ENCODE peak calls at places on chromosomes 4 and X, in ten cellular contexts. One of them, this sample, is unnamed.

GRCh38 chrX:97984641-97985040 is 1100.9 kb downstream of the RPA4 start:
- DNase-seq in coronary artery: no peak
- DNase-seq in BE2C: no peak
- DNase-seq in naive thymus-derived CD4-positive, alpha-beta T cell: no peak
- DNase-seq in GM23248: no peak
- DNase-seq in aorta: no peak
- DNase-seq in A549: no peak
- DNase-seq in stomach: no peak
- DNase-seq in ovary: no peak
- DNase-seq in cardiac fibroblast: no peak
- DNase-seq in this sample: no peak

GRCh38 chrX:40090050-40090804 is 7.5 kb downstream of the BCOR start:
- DNase-seq in stomach: peak
- DNase-seq in ovary: peak
- DNase-seq in cardiac fibroblast: peak
- DNase-seq in coronary artery: no peak
- DNase-seq in BE2C: no peak
- DNase-seq in aorta: peak
- DNase-seq in GM23248: peak
- DNase-seq in naive thymus-derived CD4-positive, alpha-beta T cell: no peak
- DNase-seq in A549: no peak
- DNase-seq in this sample: no peak

GRCh38 chr4:23674694-23675093 is 215.2 kb downstream of the PPARGC1A start:
- DNase-seq in aorta: no peak
- DNase-seq in ovary: no peak
- DNase-seq in naive thymus-derived CD4-positive, alpha-beta T cell: no peak
- DNase-seq in BE2C: no peak
- DNase-seq in A549: no peak
- DNase-seq in cardiac fibroblast: no peak
- DNase-seq in coronary artery: no peak
- DNase-seq in GM23248: no peak
- DNase-seq in stomach: no peak
- DNase-seq in this sample: no peak

GRCh38 chr4:125838239-125838601 is 523.5 kb downstream of the FAT4 start:
- DNase-seq in coronary artery: no peak
- DNase-seq in ovary: no peak
- DNase-seq in aorta: no peak
- DNase-seq in naive thymus-derived CD4-positive, alpha-beta T cell: no peak
- DNase-seq in cardiac fibroblast: no peak
- DNase-seq in A549: no peak
- DNase-seq in BE2C: peak
- DNase-seq in stomach: no peak
- DNase-seq in GM23248: no peak
- DNase-seq in this sample: no peak

GRCh38 chr4:43374352-43374751 is 481.8 kb downstream of the GRXCR1 start:
- DNase-seq in BE2C: no peak
- DNase-seq in cardiac fibroblast: peak
- DNase-seq in GM23248: no peak
- DNase-seq in coronary artery: no peak
- DNase-seq in naive thymus-derived CD4-positive, alpha-beta T cell: no peak
- DNase-seq in A549: no peak
- DNase-seq in aorta: no peak
- DNase-seq in ovary: no peak
- DNase-seq in stomach: no peak
- DNase-seq in this sample: no peak

GRCh38 chr4:14018191-14018853 is 390.8 kb upstream of the BOD1L1 start:
- DNase-seq in ovary: no peak
- DNase-seq in BE2C: no peak
- DNase-seq in cardiac fibroblast: no peak
- DNase-seq in stomach: no peak
- DNase-seq in A549: no peak
- DNase-seq in coronary artery: no peak
- DNase-seq in naive thymus-derived CD4-positive, alpha-beta T cell: no peak
- DNase-seq in aorta: no peak
- DNase-seq in GM23248: no peak
- DNase-seq in this sample: no peak

GRCh38 chr4:101163936-101164335 is 183.4 kb downstream of the PPP3CA start:
- DNase-seq in GM23248: peak
- DNase-seq in BE2C: no peak
- DNase-seq in naive thymus-derived CD4-positive, alpha-beta T cell: no peak
- DNase-seq in coronary artery: no peak
- DNase-seq in cardiac fibroblast: no peak
- DNase-seq in stomach: no peak
- DNase-seq in ovary: no peak
- DNase-seq in aorta: no peak
- DNase-seq in A549: peak
- DNase-seq in this sample: no peak

GRCh38 chrX:136450050-136450830 is 37.5 kb upstream of the BRS3 start:
- DNase-seq in coronary artery: no peak
- DNase-seq in BE2C: no peak
- DNase-seq in A549: peak
- DNase-seq in GM23248: no peak
- DNase-seq in naive thymus-derived CD4-positive, alpha-beta T cell: no peak
- DNase-seq in aorta: no peak
- DNase-seq in stomach: no peak
- DNase-seq in cardiac fibroblast: no peak
- DNase-seq in ovary: no peak
- DNase-seq in this sample: peak

DNA sequence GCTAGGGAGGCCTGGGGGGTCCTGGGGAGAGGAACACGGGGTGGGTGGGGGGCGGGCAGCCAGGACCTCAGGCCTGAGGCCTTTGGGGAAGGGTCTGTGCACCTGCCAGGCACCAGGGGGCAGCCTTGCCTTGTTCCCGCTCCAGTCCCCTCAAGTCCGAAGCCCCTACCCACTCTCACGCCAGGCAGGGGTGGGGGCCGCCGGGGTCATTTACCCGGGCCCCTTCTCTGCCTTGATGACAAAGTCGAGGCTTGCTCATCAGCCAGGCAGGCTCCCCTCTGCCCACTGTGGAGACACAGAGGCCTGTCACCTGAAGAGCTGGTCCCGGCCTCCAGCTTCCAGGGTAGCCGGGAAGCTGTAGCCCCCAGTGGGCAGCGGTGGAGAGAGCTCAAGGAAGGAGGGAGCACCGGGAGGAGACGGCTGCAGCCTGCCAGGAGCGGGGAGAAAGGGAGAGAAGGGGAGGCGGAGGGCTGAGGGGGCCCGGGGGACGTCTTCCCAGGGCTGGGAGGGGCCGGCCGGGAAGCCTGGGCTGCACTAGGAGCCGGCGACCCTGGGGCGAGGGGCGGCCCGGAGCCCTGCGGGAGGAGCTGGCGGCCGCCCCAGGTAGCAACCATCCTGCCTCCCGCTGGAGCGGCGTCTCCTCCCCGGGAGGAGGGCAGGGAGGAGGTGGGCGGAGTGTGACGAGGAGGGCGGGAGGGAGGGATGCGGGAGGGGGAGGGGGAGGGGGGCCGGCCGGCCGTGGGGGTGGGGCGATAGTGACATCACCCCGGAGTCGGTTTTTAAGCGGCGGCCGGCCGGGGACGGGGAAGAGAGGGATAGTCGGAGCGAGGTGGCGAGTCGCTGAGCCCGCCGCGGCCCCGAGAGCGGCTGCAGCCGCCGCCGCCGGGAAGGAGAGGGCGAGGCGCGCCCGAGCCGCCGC is at the start of gene SLC6A8:
- DNase-seq in cardiac fibroblast: peak
- DNase-seq in ovary: peak
- DNase-seq in aorta: peak
- DNase-seq in BE2C: peak
- DNase-seq in stomach: peak
- DNase-seq in GM23248: peak
- DNase-seq in coronary artery: no peak
- DNase-seq in A549: peak
- DNase-seq in naive thymus-derived CD4-positive, alpha-beta T cell: peak
- DNase-seq in this sample: peak
- H3K4me3 ChIP-seq in cardiac fibroblast: peak
- H3K4me3 ChIP-seq in ovary: peak
- H3K4me3 ChIP-seq in aorta: peak
- H3K4me3 ChIP-seq in BE2C: peak
- H3K4me3 ChIP-seq in stomach: peak
- H3K4me3 ChIP-seq in GM23248: peak
- H3K4me3 ChIP-seq in coronary artery: peak
- H3K4me3 ChIP-seq in A549: peak
- H3K4me3 ChIP-seq in naive thymus-derived CD4-positive, alpha-beta T cell: no peak
- H3K4me3 ChIP-seq in this sample: peak

DNA sequence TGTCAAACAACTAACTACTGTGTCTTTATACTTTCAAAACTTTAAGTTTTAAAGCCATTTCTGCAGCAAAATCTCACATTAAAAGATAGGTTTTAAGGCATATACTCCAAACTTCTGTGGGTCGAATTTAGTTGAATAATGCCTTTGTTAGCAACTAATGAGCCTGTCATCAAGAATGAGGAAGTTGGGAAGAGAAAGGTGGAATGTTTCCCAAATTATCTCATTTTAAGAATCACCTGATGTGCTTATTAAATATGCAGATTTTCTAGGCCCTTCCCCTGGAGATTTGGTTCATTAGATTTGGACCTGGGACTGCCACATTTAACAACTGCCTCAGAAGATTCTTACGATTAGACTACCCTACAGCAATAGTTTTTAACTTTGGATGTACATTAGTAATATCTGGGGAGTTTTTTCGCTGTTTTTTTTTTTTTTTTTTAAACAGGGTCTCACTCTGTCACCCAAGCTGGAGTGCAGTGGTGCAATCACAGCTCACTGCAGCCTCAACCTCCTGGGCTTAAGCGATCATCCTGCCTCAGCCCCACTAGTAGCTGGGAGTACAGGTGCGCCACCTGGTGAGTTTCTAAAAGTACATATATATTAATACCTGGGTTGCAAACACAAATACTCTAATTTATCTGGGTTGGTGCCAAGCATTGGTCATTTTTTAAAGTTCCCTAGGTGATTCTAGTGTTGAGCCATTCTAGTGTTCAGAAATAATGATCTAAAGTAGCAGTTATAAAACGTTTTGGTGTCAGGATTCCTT is 16.1 kb upstream of the TASL start:
- DNase-seq in GM23248: no peak
- DNase-seq in ovary: no peak
- DNase-seq in stomach: no peak
- DNase-seq in BE2C: no peak
- DNase-seq in aorta: no peak
- DNase-seq in coronary artery: no peak
- DNase-seq in cardiac fibroblast: no peak
- DNase-seq in A549: no peak
- DNase-seq in naive thymus-derived CD4-positive, alpha-beta T cell: peak
- DNase-seq in this sample: peak
- H3K4me3 ChIP-seq in GM23248: no peak
- H3K4me3 ChIP-seq in ovary: no peak
- H3K4me3 ChIP-seq in stomach: no peak
- H3K4me3 ChIP-seq in BE2C: no peak
- H3K4me3 ChIP-seq in aorta: no peak
- H3K4me3 ChIP-seq in coronary artery: no peak
- H3K4me3 ChIP-seq in cardiac fibroblast: no peak
- H3K4me3 ChIP-seq in A549: no peak
- H3K4me3 ChIP-seq in naive thymus-derived CD4-positive, alpha-beta T cell: no peak
- H3K4me3 ChIP-seq in this sample: no peak

GRCh38 chrX:134558133-134558532 is 98.2 kb downstream of the HPRT1 start:
- DNase-seq in coronary artery: no peak
- DNase-seq in cardiac fibroblast: no peak
- DNase-seq in A549: no peak
- DNase-seq in BE2C: no peak
- DNase-seq in aorta: no peak
- DNase-seq in stomach: no peak
- DNase-seq in naive thymus-derived CD4-positive, alpha-beta T cell: no peak
- DNase-seq in GM23248: no peak
- DNase-seq in ovary: no peak
- DNase-seq in this sample: no peak

GRCh38 chrX:134548844-134549205 is 88.9 kb downstream of the HPRT1 start:
- DNase-seq in cardiac fibroblast: no peak
- DNase-seq in coronary artery: no peak
- DNase-seq in BE2C: no peak
- DNase-seq in A549: no peak
- DNase-seq in ovary: no peak
- DNase-seq in stomach: no peak
- DNase-seq in GM23248: no peak
- DNase-seq in aorta: no peak
- DNase-seq in naive thymus-derived CD4-positive, alpha-beta T cell: no peak
- DNase-seq in this sample: no peak

GRCh38 chrX:134551365-134552095 is 91.6 kb downstream of the HPRT1 start:
- DNase-seq in A549: no peak
- DNase-seq in coronary artery: no peak
- DNase-seq in ovary: no peak
- DNase-seq in stomach: no peak
- DNase-seq in GM23248: peak
- DNase-seq in aorta: no peak
- DNase-seq in cardiac fibroblast: peak
- DNase-seq in BE2C: no peak
- DNase-seq in naive thymus-derived CD4-positive, alpha-beta T cell: no peak
- DNase-seq in this sample: no peak

GRCh38 chrX:134548257-134548732 is 88.3 kb downstream of the HPRT1 start:
- DNase-seq in aorta: no peak
- DNase-seq in stomach: no peak
- DNase-seq in ovary: no peak
- DNase-seq in cardiac fibroblast: peak
- DNase-seq in BE2C: no peak
- DNase-seq in naive thymus-derived CD4-positive, alpha-beta T cell: peak
- DNase-seq in coronary artery: no peak
- DNase-seq in GM23248: peak
- DNase-seq in A549: no peak
- DNase-seq in this sample: no peak

DNA sequence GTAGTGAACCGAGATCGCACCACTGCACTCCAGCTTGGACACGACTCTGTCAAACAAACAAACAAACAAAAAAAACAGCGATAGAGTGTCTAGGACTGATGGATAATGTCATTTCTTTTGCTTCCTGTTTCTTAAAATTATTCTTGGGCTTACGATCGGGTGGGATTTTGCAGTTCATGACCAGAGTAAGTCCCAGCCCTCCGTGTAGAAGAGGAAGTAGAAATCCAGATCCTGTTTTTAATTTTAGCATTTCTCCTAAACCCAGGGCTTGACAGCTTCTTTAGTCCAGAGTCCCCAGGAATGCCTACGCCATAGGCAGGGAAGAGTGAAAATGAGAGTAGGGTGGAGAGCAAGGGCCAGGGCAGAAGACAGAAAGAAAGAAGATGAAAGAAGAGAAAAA is 94.3 kb downstream of the HPRT1 start:
- DNase-seq in A549: no peak
- DNase-seq in coronary artery: no peak
- DNase-seq in ovary: no peak
- DNase-seq in naive thymus-derived CD4-positive, alpha-beta T cell: no peak
- DNase-seq in aorta: no peak
- DNase-seq in stomach: no peak
- DNase-seq in cardiac fibroblast: no peak
- DNase-seq in GM23248: no peak
- DNase-seq in BE2C: no peak
- DNase-seq in this sample: no peak
- H3K4me3 ChIP-seq in A549: no peak
- H3K4me3 ChIP-seq in coronary artery: no peak
- H3K4me3 ChIP-seq in ovary: no peak
- H3K4me3 ChIP-seq in naive thymus-derived CD4-positive, alpha-beta T cell: no peak
- H3K4me3 ChIP-seq in aorta: no peak
- H3K4me3 ChIP-seq in stomach: no peak
- H3K4me3 ChIP-seq in cardiac fibroblast: no peak
- H3K4me3 ChIP-seq in GM23248: peak
- H3K4me3 ChIP-seq in BE2C: no peak
- H3K4me3 ChIP-seq in this sample: no peak

GRCh38 chr4:181365671-181366070 is 877.5 kb upstream of the TENM3 start:
- DNase-seq in naive thymus-derived CD4-positive, alpha-beta T cell: no peak
- DNase-seq in aorta: no peak
- DNase-seq in stomach: no peak
- DNase-seq in A549: no peak
- DNase-seq in ovary: no peak
- DNase-seq in cardiac fibroblast: no peak
- DNase-seq in coronary artery: no peak
- DNase-seq in GM23248: no peak
- DNase-seq in BE2C: no peak
- DNase-seq in this sample: no peak

GRCh38 chr4:181364504-181364903 is 878.7 kb upstream of the TENM3 start:
- DNase-seq in stomach: no peak
- DNase-seq in aorta: no peak
- DNase-seq in GM23248: no peak
- DNase-seq in ovary: no peak
- DNase-seq in coronary artery: no peak
- DNase-seq in cardiac fibroblast: no peak
- DNase-seq in naive thymus-derived CD4-positive, alpha-beta T cell: no peak
- DNase-seq in BE2C: no peak
- DNase-seq in A549: no peak
- DNase-seq in this sample: no peak
- H3K4me3 ChIP-seq in stomach: no peak
- H3K4me3 ChIP-seq in aorta: no peak
- H3K4me3 ChIP-seq in GM23248: no peak
- H3K4me3 ChIP-seq in ovary: no peak
- H3K4me3 ChIP-seq in coronary artery: no peak
- H3K4me3 ChIP-seq in cardiac fibroblast: no peak
- H3K4me3 ChIP-seq in naive thymus-derived CD4-positive, alpha-beta T cell: no peak
- H3K4me3 ChIP-seq in BE2C: no peak
- H3K4me3 ChIP-seq in A549: no peak
- H3K4me3 ChIP-seq in this sample: no peak